ENCODE peak calls at places on chromosomes 4 and X, in five cellular contexts. One of them, this sample, is unnamed.

GRCh38 chr4:79147251-79147650 is 178.6 kb downstream of the NAA11 start:
- DNase-seq in MM.1S: no peak
- DNase-seq in HCT116: no peak
- DNase-seq in GM23248: peak; percentile 4
- DNase-seq in SK-N-SH: no peak
- DNase-seq in this sample: no peak

GRCh38 chr4:139910106-139910505 is 243.9 kb downstream of the MAML3 start:
- DNase-seq in HCT116: no peak
- DNase-seq in SK-N-SH: no peak
- DNase-seq in GM23248: peak; percentile 86
- DNase-seq in MM.1S: no peak
- DNase-seq in this sample: no peak

GRCh38 chr4:110629214-110629754 is 6.4 kb upstream of the PITX2 start:
- DNase-seq in SK-N-SH: no peak
- DNase-seq in GM23248: no peak
- DNase-seq in MM.1S: no peak
- DNase-seq in HCT116: no peak
- DNase-seq in this sample: no peak

GRCh38 chrX:110241816-110242215 is 76.1 kb downstream of the AMMECR1 start:
- DNase-seq in HCT116: no peak
- DNase-seq in GM23248: peak; percentile 63
- DNase-seq in SK-N-SH: no peak
- DNase-seq in MM.1S: no peak
- DNase-seq in this sample: no peak

GRCh38 chr4:149796381-149796780 is 19.3 kb downstream of the IQCM start:
- DNase-seq in SK-N-SH: no peak
- DNase-seq in GM23248: peak; percentile 15
- DNase-seq in HCT116: no peak
- DNase-seq in MM.1S: no peak
- DNase-seq in this sample: no peak

GRCh38 chr4:45155081-45155777 is 428.9 kb upstream of the GNPDA2 start:
- DNase-seq in HCT116: no peak
- DNase-seq in SK-N-SH: no peak
- DNase-seq in GM23248: peak; percentile 5
- DNase-seq in MM.1S: no peak
- DNase-seq in this sample: no peak

GRCh38 chr4:173386751-173387150 is 12.2 kb downstream of the SCRG1 start:
- DNase-seq in HCT116: no peak
- DNase-seq in GM23248: no peak
- DNase-seq in MM.1S: no peak
- DNase-seq in SK-N-SH: no peak
- DNase-seq in this sample: no peak

GRCh38 chr4:8818063-8818881 is 53.4 kb downstream of the HMX1 start:
- DNase-seq in MM.1S: no peak
- DNase-seq in HCT116: no peak
- DNase-seq in SK-N-SH: peak; percentile 56
- DNase-seq in GM23248: no peak
- DNase-seq in this sample: no peak

GRCh38 chr4:113955411-113955810 is 24.0 kb downstream of the ARSJ start:
- DNase-seq in MM.1S: no peak
- DNase-seq in SK-N-SH: no peak
- DNase-seq in GM23248: no peak
- DNase-seq in HCT116: no peak
- DNase-seq in this sample: no peak

GRCh38 chr4:8775121-8775520 is 96.5 kb downstream of the HMX1 start:
- DNase-seq in HCT116: no peak
- DNase-seq in MM.1S: no peak
- DNase-seq in SK-N-SH: no peak
- DNase-seq in GM23248: no peak
- DNase-seq in this sample: no peak

GRCh38 chrX:153853180-153853901 is 23.0 kb upstream of the PDZD4 start:
- DNase-seq in SK-N-SH: no peak
- DNase-seq in HCT116: no peak
- DNase-seq in MM.1S: no peak
- DNase-seq in GM23248: no peak
- DNase-seq in this sample: no peak

GRCh38 chr4:53196872-53197759 is 168.7 kb downstream of the SCFD2 start:
- DNase-seq in MM.1S: peak; percentile 71
- DNase-seq in HCT116: peak; percentile 70
- DNase-seq in GM23248: peak; percentile 80
- DNase-seq in SK-N-SH: peak; percentile 24
- DNase-seq in this sample: no peak

GRCh38 chr4:99529218-99529617 is 18.4 kb downstream of the C4orf17 start:
- DNase-seq in SK-N-SH: no peak
- DNase-seq in HCT116: no peak
- DNase-seq in MM.1S: no peak
- DNase-seq in GM23248: peak; percentile 5
- DNase-seq in this sample: no peak

GRCh38 chrX:19698125-19698524 is 182.8 kb upstream of the MAP3K15 start:
- DNase-seq in HCT116: no peak
- DNase-seq in MM.1S: no peak
- DNase-seq in SK-N-SH: no peak
- DNase-seq in GM23248: peak; percentile 77
- DNase-seq in this sample: no peak

GRCh38 chrX:107659768-107660167 is 31.5 kb downstream of the PRPS1 start:
- DNase-seq in HCT116: no peak
- DNase-seq in GM23248: peak; percentile 74
- DNase-seq in SK-N-SH: peak; percentile 32
- DNase-seq in MM.1S: peak; percentile 48
- DNase-seq in this sample: no peak

GRCh38 chrX:134426285-134426684 is 33.7 kb upstream of the HPRT1 start:
- DNase-seq in SK-N-SH: no peak
- DNase-seq in MM.1S: no peak
- DNase-seq in HCT116: no peak
- DNase-seq in GM23248: no peak
- DNase-seq in this sample: no peak

GRCh38 chrX:119236599-119237525 is 777 bp downstream of the PGRMC1 start:
- DNase-seq in SK-N-SH: peak; percentile 59
- DNase-seq in HCT116: no peak
- DNase-seq in GM23248: peak; percentile 76
- DNase-seq in MM.1S: peak; percentile 28
- DNase-seq in this sample: peak; percentile 51

GRCh38 chrX:3520987-3521875 is 174.8 kb upstream of the MXRA5 start:
- DNase-seq in GM23248: peak; percentile 45
- DNase-seq in HCT116: no peak
- DNase-seq in MM.1S: no peak
- DNase-seq in SK-N-SH: no peak
- DNase-seq in this sample: no peak

GRCh38 chr4:119517361-119518229 is 111.0 kb downstream of the PDE5A start:
- DNase-seq in HCT116: no peak
- DNase-seq in GM23248: peak; percentile 36
- DNase-seq in SK-N-SH: peak; percentile 15
- DNase-seq in MM.1S: no peak
- DNase-seq in this sample: peak; percentile 99

GRCh38 chr4:108068422-108068821 is 78.7 kb downstream of the HADH start:
- DNase-seq in HCT116: no peak
- DNase-seq in SK-N-SH: no peak
- DNase-seq in MM.1S: peak; percentile 66
- DNase-seq in GM23248: peak; percentile 35
- DNase-seq in this sample: no peak

GRCh38 chrX:56728752-56729151 is 291 bp upstream of the NBDY start:
- DNase-seq in HCT116: no peak
- DNase-seq in GM23248: peak; percentile 41
- DNase-seq in SK-N-SH: no peak
- DNase-seq in MM.1S: peak; percentile 41
- DNase-seq in this sample: no peak

GRCh38 chrX:3262906-3263305 is 83.5 kb downstream of the MXRA5 start:
- DNase-seq in MM.1S: no peak
- DNase-seq in SK-N-SH: no peak
- DNase-seq in GM23248: peak; percentile 87
- DNase-seq in HCT116: peak; percentile 28
- DNase-seq in this sample: peak; percentile 39

GRCh38 chrX:153521034-153521433 is 3.6 kb downstream of the ATP2B3 start:
- DNase-seq in MM.1S: no peak
- DNase-seq in SK-N-SH: peak; percentile 76
- DNase-seq in HCT116: no peak
- DNase-seq in GM23248: peak; percentile 71
- DNase-seq in this sample: no peak

GRCh38 chrX:133645251-133645650 is 230.0 kb upstream of the GPC4 start:
- DNase-seq in GM23248: peak; percentile 36
- DNase-seq in HCT116: no peak
- DNase-seq in MM.1S: no peak
- DNase-seq in SK-N-SH: no peak
- DNase-seq in this sample: no peak

GRCh38 chrX:49188468-49189076 is 2.4 kb upstream of the PRICKLE3 start:
- DNase-seq in GM23248: no peak
- DNase-seq in MM.1S: no peak
- DNase-seq in HCT116: no peak
- DNase-seq in SK-N-SH: no peak
- DNase-seq in this sample: no peak

DNA sequence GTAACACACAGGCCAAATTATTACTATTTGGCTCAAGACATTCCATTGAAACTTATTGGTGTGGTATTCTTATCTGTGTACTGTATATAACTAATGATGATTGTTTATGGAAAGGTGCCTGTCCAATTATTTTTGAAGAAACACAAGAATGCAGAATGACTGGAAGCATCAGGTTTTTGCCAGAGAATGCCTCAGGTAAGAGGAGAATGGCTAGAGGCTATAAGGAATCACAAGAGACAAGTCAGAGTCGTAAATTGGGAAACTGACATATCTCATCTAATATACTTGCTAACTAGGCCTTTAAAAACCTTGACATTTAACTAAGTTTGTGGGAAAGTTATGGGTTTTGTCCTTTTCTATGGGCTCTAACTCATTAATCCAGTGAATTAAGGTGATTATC is 69.3 kb upstream of the TTC29 start:
- DNase-seq in MM.1S: no peak
- DNase-seq in SK-N-SH: no peak
- DNase-seq in GM23248: no peak
- DNase-seq in HCT116: no peak
- DNase-seq in this sample: peak; percentile 40
- H2AFZ ChIP-seq in MM.1S: no peak overlapping the region
- H2AFZ ChIP-seq in SK-N-SH: no peak overlapping the region
- H2AFZ ChIP-seq in GM23248: peak overlapping the region; percentile 48
- H2AFZ ChIP-seq in HCT116: no peak overlapping the region
- H2AFZ ChIP-seq in this sample: no peak overlapping the region

DNA sequence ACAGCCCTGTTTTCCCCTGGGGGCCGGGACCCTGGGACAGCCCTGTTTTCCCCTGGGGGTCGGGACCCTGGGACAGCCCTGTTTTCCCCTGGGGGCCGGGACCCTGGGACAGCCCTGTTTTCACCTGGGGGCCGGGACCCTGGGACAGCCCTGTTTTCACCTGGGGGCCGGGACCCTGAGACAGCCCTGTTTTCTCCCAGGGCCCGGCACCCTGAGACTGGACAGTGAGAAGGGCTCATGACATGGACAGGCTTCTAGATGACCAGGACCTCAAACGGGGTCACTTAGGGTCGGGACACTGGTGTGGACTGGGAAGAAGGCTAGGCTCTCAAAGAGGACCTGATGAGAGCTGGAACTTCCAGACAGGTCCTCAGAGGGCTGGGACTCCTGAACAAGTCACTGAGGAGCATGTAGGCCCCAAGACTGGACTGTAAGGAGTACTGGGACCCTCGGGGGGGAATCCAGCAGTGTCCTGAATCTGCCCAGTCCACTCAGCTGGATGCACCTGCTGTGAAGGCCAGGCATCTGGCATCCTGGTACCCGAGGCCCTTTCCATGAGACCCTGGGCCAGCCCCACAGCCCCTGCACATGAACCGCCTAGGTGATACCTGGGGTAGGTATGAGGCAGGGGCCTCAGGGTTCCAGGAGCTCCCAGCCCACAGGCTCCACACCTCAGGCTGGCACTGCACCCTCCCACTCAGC is 2.4 kb downstream of the PCGF3 start:
- DNase-seq in HCT116: no peak
- DNase-seq in SK-N-SH: no peak
- DNase-seq in MM.1S: no peak
- DNase-seq in GM23248: no peak
- DNase-seq in this sample: no peak
- H3K4me2 ChIP-seq in HCT116: no peak overlapping the region
- H3K4me2 ChIP-seq in SK-N-SH: peak overlapping the region; percentile 98
- H3K4me2 ChIP-seq in MM.1S: no peak overlapping the region
- H3K4me2 ChIP-seq in GM23248: no peak overlapping the region
- H3K4me2 ChIP-seq in this sample: peak overlapping the region; percentile 19

GRCh38 chr4:68490826-68491457 is 43.7 kb downstream of the TMPRSS11E start:
- DNase-seq in GM23248: peak; percentile 9
- DNase-seq in MM.1S: peak; percentile 65
- DNase-seq in HCT116: no peak
- DNase-seq in SK-N-SH: no peak
- DNase-seq in this sample: no peak

GRCh38 chr4:68489338-68489737 is 42.1 kb downstream of the TMPRSS11E start:
- DNase-seq in GM23248: no peak
- DNase-seq in HCT116: no peak
- DNase-seq in SK-N-SH: no peak
- DNase-seq in MM.1S: no peak
- DNase-seq in this sample: peak; percentile 16

GRCh38 chr4:68499021-68499420 is 51.8 kb downstream of the TMPRSS11E start:
- DNase-seq in MM.1S: no peak
- DNase-seq in HCT116: no peak
- DNase-seq in GM23248: no peak
- DNase-seq in SK-N-SH: no peak
- DNase-seq in this sample: no peak

GRCh38 chr4:68498413-68499007 is 51.2 kb downstream of the TMPRSS11E start:
- DNase-seq in GM23248: peak; percentile 72
- DNase-seq in SK-N-SH: peak; percentile 33
- DNase-seq in HCT116: peak; percentile 53
- DNase-seq in MM.1S: peak; percentile 80
- DNase-seq in this sample: peak; percentile 72

GRCh38 chr4:68494688-68495087 is 47.4 kb downstream of the TMPRSS11E start:
- DNase-seq in GM23248: no peak
- DNase-seq in HCT116: no peak
- DNase-seq in SK-N-SH: no peak
- DNase-seq in MM.1S: peak; percentile 45
- DNase-seq in this sample: peak; percentile 22
- H2AFZ ChIP-seq in GM23248: peak overlapping the region; percentile 46
- H2AFZ ChIP-seq in HCT116: no peak overlapping the region
- H2AFZ ChIP-seq in SK-N-SH: no peak overlapping the region
- H2AFZ ChIP-seq in MM.1S: no peak overlapping the region
- H2AFZ ChIP-seq in this sample: no peak overlapping the region

GRCh38 chr4:133544097-133544496 is 395.0 kb downstream of the PCDH10 start:
- DNase-seq in SK-N-SH: no peak
- DNase-seq in MM.1S: no peak
- DNase-seq in GM23248: no peak
- DNase-seq in HCT116: no peak
- DNase-seq in this sample: no peak
- H3K4me2 ChIP-seq in SK-N-SH: no peak overlapping the region
- H3K4me2 ChIP-seq in MM.1S: no peak overlapping the region
- H3K4me2 ChIP-seq in GM23248: no peak overlapping the region
- H3K4me2 ChIP-seq in HCT116: no peak overlapping the region
- H3K4me2 ChIP-seq in this sample: no peak overlapping the region

This sample was measured in trophoblast cell.